ENCODE peak calls at places on chromosomes 16 and 17, in eight cellular contexts. X, U, Q, K, J, G, O and S are unnamed samples. For H3K36me3, the result is how much of the 10 kb centered on the place peaks cover.

GRCh38 chr17:42310281-42311156 is 22.2 kb downstream of the STAT5A start:
- DNase-seq in G (no peak), X (no peak), U (no peak), Q (no peak), K (no peak), O (no peak), J (peak), S (no peak)

GRCh38 chr16:58933186-58933585 is 199.1 kb upstream of the GOT2 start:
- DNase-seq in Q (no peak), K (no peak), X (no peak), O (no peak), J (no peak), U (no peak), G (no peak), S (no peak)

GRCh38 chr16:28149016-28149888 is 62.5 kb downstream of the XPO6 start:
- DNase-seq in G (no peak), U (no peak), K (no peak), O (no peak), X (no peak), J (no peak), Q (no peak), S (no peak)

GRCh38 chr17:49337900-49338299 is 24.1 kb downstream of the ZNF652 start:
- DNase-seq in Q (peak), K (no peak), U (no peak), O (no peak), G (no peak), J (no peak), X (no peak), S (no peak)

GRCh38 chr17:4679652-4680051 is 24.3 kb downstream of the PELP1 start:
- DNase-seq in X (no peak), U (no peak), K (peak), J (no peak), G (no peak), Q (peak), O (no peak), S (no peak)

GRCh38 chr17:55230716-55231115 is 34.0 kb upstream of the HLF start:
- DNase-seq in G (no peak), K (no peak), U (no peak), J (no peak), X (no peak), O (no peak), Q (no peak), S (no peak)

GRCh38 chr17:66548158-66548557 is 245.7 kb downstream of the PRKCA start:
- DNase-seq in G (no peak), K (no peak), X (no peak), Q (peak), O (peak), U (no peak), J (no peak), S (no peak)

GRCh38 chr16:49959552-49960277 is 65.3 kb upstream of the CNEP1R1 start:
- DNase-seq in K (no peak), U (no peak), X (no peak), O (no peak), G (no peak), J (no peak), Q (no peak), S (no peak)

GRCh38 chr16:59865071-59865671 is 1131.1 kb upstream of the GOT2 start:
- DNase-seq in K (no peak), O (no peak), J (no peak), G (no peak), Q (no peak), X (no peak), U (no peak), S (no peak)

GRCh38 chr17:37488607-37489196 is 989 bp upstream of the DUSP14 start:
- DNase-seq in Q (peak), X (no peak), J (peak), G (peak), K (peak), O (peak), U (no peak), S (no peak)

GRCh38 chr17:66255112-66255511 is 25.9 kb upstream of the APOH start:
- DNase-seq in J (peak), X (no peak), K (peak), Q (peak), O (peak), U (no peak), G (peak), S (peak)

GRCh38 chr16:74075393-74075792 is 221.2 kb upstream of the PSMD7 start:
- DNase-seq in Q (no peak), U (no peak), J (no peak), G (no peak), X (no peak), O (no peak), K (no peak), S (no peak)

GRCh38 chr16:23058576-23058975 is 90.7 kb downstream of the USP31 start:
- DNase-seq in O (no peak), X (no peak), G (no peak), Q (no peak), J (no peak), U (no peak), K (no peak), S (no peak)

GRCh38 chr17:9284884-9285283 is 263.6 kb downstream of the NTN1 start:
- DNase-seq in K (no peak), U (no peak), J (no peak), Q (no peak), X (no peak), G (no peak), O (no peak), S (no peak)

GRCh38 chr16:53821487-53821886 is 117.5 kb downstream of the FTO start:
- DNase-seq in O (no peak), K (no peak), U (no peak), J (no peak), X (no peak), Q (no peak), G (no peak), S (no peak)

GRCh38 chr17:69654981-69655581 is 240.6 kb downstream of the MAP2K6 start:
- DNase-seq in G (no peak), U (no peak), J (no peak), K (no peak), Q (peak), O (no peak), X (no peak), S (no peak)

GRCh38 chr17:19371259-19372003 is 6.9 kb upstream of the MAPK7 start:
- DNase-seq in G (no peak), O (no peak), X (no peak), Q (no peak), J (no peak), K (no peak), U (no peak), S (no peak)

GRCh38 chr17:74935585-74936469 is at the start of gene OTOP3:
- DNase-seq in X (no peak), K (no peak), G (peak), Q (no peak), O (no peak), J (no peak), U (no peak), S (no peak)

GRCh38 chr16:57255686-57256415 is 10.8 kb downstream of the ARL2BP start:
- DNase-seq in X (no peak), Q (peak), U (no peak), G (no peak), J (no peak), K (no peak), O (no peak), S (no peak)

GRCh38 chr16:13999895-14000425 is 71.2 kb upstream of the MRTFB start:
- DNase-seq in U (no peak), K (no peak), O (no peak), G (no peak), Q (no peak), X (no peak), J (peak), S (no peak)

GRCh38 chr16:85662976-85663830 is 25.6 kb downstream of the GINS2 start:
- DNase-seq in O (no peak), K (no peak), Q (no peak), U (no peak), G (no peak), X (no peak), J (no peak), S (no peak)

GRCh38 chr16:25575363-25575762 is 116.4 kb upstream of the HS3ST4 start:
- DNase-seq in X (peak), Q (no peak), O (no peak), J (no peak), K (no peak), G (no peak), U (no peak), S (no peak)

GRCh38 chr16:78633551-78633950 is 534.1 kb downstream of the WWOX start:
- DNase-seq in U (no peak), G (no peak), O (no peak), K (no peak), X (no peak), Q (no peak), J (no peak), S (no peak)

GRCh38 chr17:77875051-77875780 is 83.3 kb upstream of the TNRC6C start:
- DNase-seq in U (no peak), X (no peak), J (no peak), O (no peak), K (no peak), G (no peak), Q (no peak), S (no peak)

GRCh38 chr17:32536736-32537646 is 50.2 kb downstream of the CDK5R1 start:
- DNase-seq in X (no peak), Q (peak), U (no peak), J (no peak), O (no peak), K (no peak), G (no peak), S (no peak)

GRCh38 chr16:83859265-83859664 is 39.6 kb upstream of the MLYCD start:
- DNase-seq in O (no peak), X (no peak), G (no peak), K (no peak), J (no peak), U (no peak), Q (no peak), S (no peak)

GRCh38 chr16:83862661-83863060 is 36.3 kb upstream of the MLYCD start:
- DNase-seq in G (no peak), K (no peak), J (no peak), O (no peak), Q (no peak), X (no peak), U (no peak), S (no peak)

GRCh38 chr16:83863682-83864081 is 35.2 kb upstream of the MLYCD start:
- DNase-seq in Q (no peak), O (no peak), G (no peak), J (peak), X (no peak), U (no peak), K (no peak), S (no peak)
- H3K36me3 ChIP-seq in Q (under half), O (under half), G (under half), J (under half), X (under half), U (under half), K (under half), S (under half)

GRCh38 chr17:1783834-1784611 is 22.2 kb downstream of the SERPINF1 start:
- DNase-seq in G (peak), X (no peak), K (peak), O (peak), Q (peak), J (peak), U (no peak), S (no peak)
- H3K9ac ChIP-seq in G (no peak), X (no peak), K (no peak), O (no peak), Q (no peak), J (no peak), U (no peak), S (no peak)

DNA sequence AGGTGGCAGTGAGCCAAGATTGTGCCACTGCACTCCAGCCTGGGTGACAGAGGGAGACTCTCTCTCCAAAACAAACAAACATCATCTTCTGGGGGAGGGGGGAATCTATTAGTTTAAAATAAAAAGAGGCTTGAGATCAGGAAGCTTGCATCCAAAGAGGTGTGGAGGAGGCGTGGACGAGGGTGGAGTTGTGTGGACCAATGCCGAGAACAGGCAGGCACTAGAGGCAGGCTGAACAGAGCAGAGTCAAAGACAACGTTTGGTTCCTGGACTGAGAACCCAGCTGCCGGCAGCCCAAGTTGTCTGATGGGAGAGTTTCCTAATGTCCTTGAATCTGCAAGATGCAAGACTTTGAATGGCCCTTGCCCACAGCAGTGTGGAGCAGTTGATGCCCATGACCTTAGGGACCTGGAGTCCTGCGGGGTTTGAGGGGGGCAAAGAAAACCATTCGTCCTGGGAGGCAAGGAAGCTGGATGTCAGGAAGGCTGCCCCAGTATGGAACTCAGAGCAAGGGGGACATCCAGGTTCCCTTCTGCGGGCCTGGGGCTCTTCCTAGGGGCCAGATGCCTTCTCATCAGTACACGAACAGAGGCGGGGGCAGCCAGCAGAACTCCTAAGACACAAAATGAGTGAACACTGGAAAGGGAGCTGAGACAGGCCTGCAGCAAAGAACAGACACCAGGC is 9.2 kb downstream of the TBC1D16 start:
- DNase-seq in J (no peak), Q (no peak), U (no peak), K (no peak), O (no peak), X (no peak), G (no peak), S (no peak)
- TF ChIP-seq POLR2AphosphoS5 in J (no peak), Q (no peak), U (no peak), K (no peak), O (no peak), X (no peak), G (no peak), S (no peak)

GRCh38 chr16:71870818-71871217 is 13.2 kb downstream of the ZNF821 start:
- DNase-seq in G (no peak), K (no peak), X (no peak), J (no peak), U (no peak), Q (no peak), O (no peak), S (no peak)
- H3K36me3 ChIP-seq in G (under half), K (under half), X (under half), J (under half), U (under half), Q (under half), O (under half), S (under half)

GRCh38 chr16:89815639-89816348 is 653 bp downstream of the FANCA start:
- DNase-seq in Q (no peak), O (no peak), K (no peak), G (peak), U (no peak), X (peak), J (no peak), S (no peak)

GRCh38 chr16:89822188-89823086 is 5.8 kb upstream of the SPIRE2 start:
- DNase-seq in X (no peak), U (no peak), Q (no peak), J (no peak), G (no peak), K (no peak), O (peak), S (no peak)

GRCh38 chr16:89823087-89823823 is 5.0 kb upstream of the SPIRE2 start:
- DNase-seq in Q (no peak), K (no peak), O (no peak), X (peak), J (no peak), U (no peak), G (no peak), S (no peak)

GRCh38 chr16:89826531-89827382 is 1.5 kb upstream of the SPIRE2 start:
- DNase-seq in G (no peak), O (no peak), K (no peak), X (no peak), Q (no peak), J (no peak), U (no peak), S (no peak)

DNA sequence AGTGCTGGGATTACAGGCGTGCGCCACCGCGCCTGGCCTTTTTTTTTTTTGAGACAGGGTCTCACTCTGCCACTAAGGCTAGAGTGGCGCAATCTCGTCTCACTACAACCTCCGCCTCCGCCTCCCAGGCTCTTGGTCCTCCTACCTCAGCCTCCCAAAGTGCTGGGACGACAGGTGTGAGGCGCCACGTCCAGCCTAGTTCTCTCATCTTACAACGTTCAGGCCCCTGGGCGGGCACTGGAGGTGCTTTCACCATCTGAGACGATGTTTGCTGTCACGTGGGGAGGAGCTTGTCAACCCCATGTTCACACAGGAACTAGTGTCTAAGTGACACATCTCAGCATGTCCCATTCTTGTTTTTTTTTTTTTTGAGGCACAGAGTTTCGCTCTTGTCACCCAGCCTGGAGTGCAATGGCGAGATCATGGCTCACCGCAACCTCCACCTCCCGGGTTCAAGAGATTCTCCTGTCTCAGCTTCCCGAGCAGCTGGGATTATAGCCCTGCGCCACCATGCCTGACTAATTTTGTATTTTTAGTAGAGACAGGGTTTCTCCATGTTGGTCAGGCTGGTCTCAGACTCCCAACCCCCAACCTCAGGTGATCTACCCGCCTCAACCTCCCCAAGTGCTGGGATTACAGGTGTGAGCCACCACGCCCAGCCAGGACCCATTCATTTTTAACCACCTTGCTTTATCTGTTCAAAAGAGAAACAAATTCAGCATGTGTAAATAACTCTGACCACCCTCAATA is 5.2 kb upstream of the FANCA start:
- DNase-seq in Q (no peak), X (no peak), K (no peak), U (no peak), O (peak), G (no peak), J (no peak), S (no peak)
- H3K9ac ChIP-seq in Q (no peak), X (no peak), K (peak), U (no peak), O (peak), G (no peak), J (no peak), S (no peak)

GRCh38 chr17:47857551-47858410 is 6.8 kb upstream of the SP6 start:
- DNase-seq in K (no peak), G (no peak), U (no peak), Q (no peak), X (no peak), O (no peak), J (no peak), S (no peak)

GRCh38 chr17:47853616-47854015 is 2.7 kb upstream of the SP6 start:
- DNase-seq in X (no peak), U (no peak), G (no peak), K (no peak), Q (no peak), O (no peak), J (no peak), S (no peak)

GRCh38 chr17:47852113-47852949 is 1.4 kb upstream of the SP6 start:
- DNase-seq in G (no peak), Q (no peak), X (no peak), O (no peak), J (peak), K (no peak), U (no peak), S (no peak)

GRCh38 chr17:47856830-47857229 is 5.9 kb upstream of the SP6 start:
- DNase-seq in Q (no peak), G (no peak), O (no peak), X (no peak), J (no peak), K (no peak), U (no peak), S (no peak)

GRCh38 chr17:47855737-47856136 is 4.8 kb upstream of the SP6 start:
- DNase-seq in X (no peak), G (no peak), Q (peak), J (no peak), U (no peak), K (no peak), O (no peak), S (no peak)
- TF ChIP-seq POLR2AphosphoS5 in X (no peak), G (no peak), Q (peak), J (no peak), U (no peak), K (no peak), O (no peak), S (no peak)

GRCh38 chr16:30725465-30725792 is 22.8 kb upstream of the PHKG2 start:
- DNase-seq in Q (no peak), U (no peak), K (no peak), G (no peak), J (no peak), X (no peak), O (no peak), S (no peak)

GRCh38 chr16:30722916-30723315 is 23.9 kb downstream of the SRCAP start:
- DNase-seq in K (no peak), O (no peak), G (no peak), X (no peak), U (no peak), J (no peak), Q (no peak), S (no peak)

GRCh38 chr16:30722443-30722842 is 23.5 kb downstream of the SRCAP start:
- DNase-seq in G (peak), Q (no peak), J (peak), U (no peak), X (no peak), K (no peak), O (no peak), S (no peak)

GRCh38 chr16:30723725-30724355 is 24.4 kb upstream of the PHKG2 start:
- DNase-seq in X (no peak), U (no peak), K (no peak), Q (no peak), J (no peak), G (no peak), O (no peak), S (no peak)

GRCh38 chr16:30724641-30725464 is 23.4 kb upstream of the PHKG2 start:
- DNase-seq in O (no peak), X (no peak), G (no peak), J (no peak), K (no peak), Q (no peak), U (no peak), S (no peak)
- H3K36me3 ChIP-seq in O (half or more), X (under half), G (half or more), J (half or more), K (half or more), Q (half or more), U (under half), S (half or more)

DNA sequence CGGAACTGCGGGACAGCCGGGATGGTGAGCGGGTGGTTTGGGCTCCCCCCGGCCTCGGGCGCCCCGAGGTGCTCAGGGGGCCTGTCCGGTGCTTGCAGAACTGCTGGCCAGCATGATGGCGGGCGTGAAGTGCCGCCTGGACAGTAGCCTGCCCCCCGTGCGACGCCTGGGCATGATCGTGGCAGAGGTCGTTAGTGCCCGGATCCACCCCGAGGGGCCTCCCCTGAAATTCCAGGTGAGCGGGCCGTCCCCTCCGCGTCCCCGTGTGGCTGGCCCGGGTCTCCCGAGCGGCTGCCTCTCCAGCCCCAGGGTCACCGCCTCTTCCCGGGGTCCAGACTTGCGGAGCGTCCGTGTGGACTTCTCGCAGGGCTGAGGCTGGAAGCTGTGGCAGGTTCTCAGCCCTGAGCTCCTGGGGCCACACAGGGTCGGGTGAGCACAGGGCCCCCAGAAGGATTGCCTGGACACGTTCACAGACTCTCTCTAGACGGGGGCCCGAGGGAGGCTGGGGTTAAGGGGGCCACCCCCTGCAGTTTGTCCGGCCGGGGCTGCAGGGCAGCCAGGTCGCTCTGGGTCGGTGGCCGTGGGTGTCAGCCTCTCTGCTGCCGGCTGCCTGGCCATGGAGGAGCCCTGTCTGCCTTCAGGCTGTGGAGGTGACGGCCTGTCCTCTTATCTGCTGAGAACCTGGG is 7.4 kb downstream of the TELO2 start:
- DNase-seq in Q (no peak), K (no peak), O (no peak), J (no peak), G (no peak), X (no peak), U (no peak), S (no peak)
- H3K9ac ChIP-seq in Q (no peak), K (no peak), O (no peak), J (no peak), G (no peak), X (no peak), U (no peak), S (no peak)